ENCODE peak calls at places on chromosomes 4 and X, in four cellular contexts. V is endodermal cell, Y is EL, Q is omental fat pad. N is an unnamed sample.
A peak's percentile ranks its signal among the peaks of the same experiment; 100 is the strongest.

GRCh38 chr4:145812902-145813301 is 125.7 kb downstream of the ZNF827 start:
- DNase-seq in V (no peak), Y (no peak), Q (no peak), N (no peak)

GRCh38 chr4:9703391-9703790 is 78.0 kb upstream of the DRD5 start:
- DNase-seq in V (peak; percentile 97), Y (peak; percentile 42), Q (peak; percentile 40), N (peak; percentile 71)

GRCh38 chr4:94159790-94160189 is 47.9 kb upstream of the SMARCAD1 start:
- DNase-seq in V (no peak), Y (no peak), Q (no peak), N (no peak)

GRCh38 chr4:77347341-77347740 is 190.3 kb downstream of the CCNG2 start:
- DNase-seq in V (no peak), Y (no peak), Q (no peak), N (no peak)

GRCh38 chr4:162682651-162683050 is 484.0 kb downstream of the NAF1 start:
- DNase-seq in V (no peak), Y (peak; percentile 19), Q (no peak), N (no peak)

GRCh38 chrX:41862562-41863184 is 60.7 kb downstream of the CASK start:
- DNase-seq in V (no peak), Y (no peak), Q (no peak), N (no peak)

GRCh38 chr4:158159718-158160094 is 13.1 kb downstream of the GASK1B start:
- DNase-seq in V (no peak), Y (no peak), Q (no peak), N (no peak)

GRCh38 chr4:30743897-30744296 is 23.7 kb downstream of the PCDH7 start:
- DNase-seq in V (no peak), Y (no peak), Q (no peak), N (no peak)

GRCh38 chr4:89434364-89434988 is 126.9 kb upstream of the GPRIN3 start:
- DNase-seq in V (no peak), Y (peak; percentile 4), Q (no peak), N (no peak)

GRCh38 chrX:148867596-148867995 is 367.2 kb downstream of the AFF2 start:
- DNase-seq in V (no peak), Y (no peak), Q (no peak), N (no peak)

GRCh38 chr4:154049457-154050181 is 260.7 kb upstream of the SFRP2 start:
- DNase-seq in V (peak; percentile 87), Y (no peak), Q (no peak), N (no peak)

GRCh38 chr4:158018090-158018808 is 154.6 kb downstream of the GASK1B start:
- DNase-seq in V (no peak), Y (no peak), Q (no peak), N (no peak)

GRCh38 chr4:1029536-1029935 is 18.1 kb downstream of the FGFRL1 start:
- DNase-seq in V (no peak), Y (no peak), Q (no peak), N (no peak)

GRCh38 chr4:182015893-182016292 is 227.3 kb upstream of the TENM3 start:
- DNase-seq in V (no peak), Y (peak; percentile 36), Q (no peak), N (no peak)

GRCh38 chr4:83011779-83012630 is 1.4 kb upstream of the LIN54 start:
- DNase-seq in V (peak; percentile 72), Y (peak; percentile 40), Q (no peak), N (peak; percentile 32)

GRCh38 chr4:154984148-154984547 is 203.1 kb downstream of the RBM46 start:
- DNase-seq in V (no peak), Y (no peak), Q (no peak), N (no peak)

GRCh38 chr4:15469402-15470148 is at the start of gene CC2D2A:
- DNase-seq in V (peak; percentile 70), Y (peak; percentile 38), Q (no peak), N (no peak)

GRCh38 chr4:61959087-61959486 is 759.0 kb downstream of the ADGRL3 start:
- DNase-seq in V (no peak), Y (no peak), Q (no peak), N (no peak)

GRCh38 chrX:50905334-50905733 is 5.2 kb upstream of the BMP15 start:
- DNase-seq in V (peak; percentile 44), Y (no peak), Q (no peak), N (no peak)

GRCh38 chrX:29652484-29652883 is 562.9 kb upstream of the MAGEB2 start:
- DNase-seq in V (no peak), Y (peak; percentile 39), Q (no peak), N (no peak)

GRCh38 chrX:114584434-114584943 is 603 bp downstream of the HTR2C start:
- DNase-seq in V (peak; percentile 86), Y (no peak), Q (no peak), N (no peak)

GRCh38 chrX:144637731-144638130 is 609.6 kb upstream of the SPANXN1 start:
- DNase-seq in V (no peak), Y (no peak), Q (no peak), N (no peak)

GRCh38 chr4:55346851-55347255 is 811 bp downstream of the SRD5A3 start:
- DNase-seq in V (no peak), Y (no peak), Q (no peak), N (no peak)

GRCh38 chrX:10636337-10636736 is 16.0 kb upstream of the MID1 start:
- DNase-seq in V (peak; percentile 70), Y (peak; percentile 66), Q (no peak), N (no peak)

GRCh38 chrX:131262738-131263679 is 26.1 kb downstream of the IGSF1 start:
- DNase-seq in V (peak; percentile 88), Y (no peak), Q (no peak), N (no peak)

GRCh38 chr4:102786279-102786678 is 25.5 kb upstream of the MANBA start:
- DNase-seq in V (no peak), Y (no peak), Q (no peak), N (no peak)

GRCh38 chr4:12389604-12390003 is 960.9 kb upstream of the HS3ST1 start:
- DNase-seq in V (no peak), Y (no peak), Q (no peak), N (no peak)

GRCh38 chr4:151418385-151418784 is 9.4 kb downstream of the FHIP1A start:
- DNase-seq in V (no peak), Y (peak; percentile 83), Q (no peak), N (no peak)

GRCh38 chr4:123616970-123617392 is 220.4 kb downstream of the SPRY1 start:
- DNase-seq in V (no peak), Y (no peak), Q (no peak), N (no peak)

GRCh38 chrX:12309040-12309732 is 170.9 kb downstream of the FRMPD4 start:
- DNase-seq in V (no peak), Y (no peak), Q (no peak), N (no peak)

GRCh38 chr4:100644150-100644549 is 126.3 kb upstream of the EMCN start:
- DNase-seq in V (no peak), Y (no peak), Q (no peak), N (no peak)

GRCh38 chr4:152500798-152501434 is 35.0 kb downstream of the FBXW7 start:
- DNase-seq in V (peak; percentile 73), Y (peak; percentile 79), Q (no peak), N (peak; percentile 30)

GRCh38 chr4:25029479-25030282 is 1.1 kb downstream of the LGI2 start:
- DNase-seq in V (peak; percentile 60), Y (no peak), Q (no peak), N (no peak)

GRCh38 chr4:17511041-17511949 is 595 bp downstream of the QDPR start:
- DNase-seq in V (peak; percentile 79), Y (peak; percentile 62), Q (peak; percentile 41), N (peak; percentile 50)

GRCh38 chrX:45803383-45803921 is 602.8 kb upstream of the DIPK2B start:
- DNase-seq in V (no peak), Y (peak; percentile 89), Q (no peak), N (no peak)

GRCh38 chr4:173958445-173958844 is 325.0 kb downstream of the FBXO8 start:
- DNase-seq in V (no peak), Y (peak; percentile 2), Q (no peak), N (no peak)

GRCh38 chr4:7907142-7907541 is 32.5 kb downstream of the AFAP1 start:
- DNase-seq in V (no peak), Y (no peak), Q (no peak), N (no peak)

GRCh38 chr4:172573899-172574298 is 594.7 kb upstream of the GALNT7 start:
- DNase-seq in V (no peak), Y (no peak), Q (no peak), N (no peak)

GRCh38 chr4:10143171-10143570 is 26.6 kb upstream of the WDR1 start:
- DNase-seq in V (no peak), Y (no peak), Q (no peak), N (no peak)

N was measured in activated T-helper 2 cell treated with anti-CD3 and anti-CD28 coated beads, Interferon-gamma antibody, Interleukin-2, Interleukin-4, amounts not matched to agents 10 μg/mL and 5 μg/mL and 100 μg/mL, durations not matched to agents 14 hours and 24 hours and 36 hours.